ENCODE peak calls at places on chromosomes 4 and X, in eight cellular contexts. Q is fibroblast of the aortic adventitia, C is MM.1S, V is HepG2, N is H9, Y is OCI-LY7, R is GM06990, Z is HL-60. H is an unnamed sample.

GRCh38 chr4:162791321-162791720 is 375.4 kb downstream of the NAF1 start:
- DNase-seq in C (no peak), R (no peak), Z (no peak), N (no peak), Q (no peak), V (no peak), Y (no peak), H (peak)

GRCh38 chr4:22348410-22348809 is 167.5 kb downstream of the ADGRA3 start:
- DNase-seq in Z (no peak), Y (no peak), Q (peak), V (no peak), C (no peak), N (no peak), R (no peak), H (no peak)

GRCh38 chr4:78149737-78150136 is 92.6 kb downstream of the FRAS1 start:
- DNase-seq in N (no peak), V (no peak), R (no peak), Q (no peak), Z (no peak), Y (no peak), C (no peak), H (no peak)

GRCh38 chrX:152600853-152601635 is 36.7 kb upstream of the GABRQ start:
- DNase-seq in R (no peak), V (no peak), Q (no peak), Z (no peak), N (peak), C (no peak), Y (no peak), H (no peak)

GRCh38 chrX:20595928-20596550 is 329.3 kb upstream of the RPS6KA3 start:
- DNase-seq in Q (peak), C (no peak), R (no peak), Y (no peak), V (no peak), N (peak), Z (no peak), H (peak)

GRCh38 chr4:142474398-142475087 is 371.6 kb downstream of the INPP4B start:
- DNase-seq in C (peak), V (no peak), Y (no peak), N (no peak), R (peak), Z (no peak), Q (no peak), H (peak)

GRCh38 chr4:185965456-185966384 is 103.2 kb upstream of the TLR3 start:
- DNase-seq in Y (no peak), Q (no peak), Z (no peak), V (no peak), R (peak), C (peak), N (no peak), H (no peak)

GRCh38 chr4:33060873-33061542 is 2340.8 kb downstream of the PCDH7 start:
- DNase-seq in R (no peak), N (peak), V (peak), Q (peak), Y (peak), C (peak), Z (no peak), H (peak)

GRCh38 chr4:3514221-3514780 is 17.9 kb downstream of the LRPAP1 start:
- DNase-seq in C (no peak), V (no peak), Q (no peak), N (no peak), R (no peak), Y (no peak), Z (no peak), H (no peak)

GRCh38 chr4:38985363-38986065 is 46.7 kb downstream of the TMEM156 start:
- DNase-seq in Q (no peak), N (no peak), C (peak), V (no peak), Z (no peak), R (no peak), Y (no peak), H (no peak)

GRCh38 chr4:10180927-10181744 is 64.5 kb upstream of the WDR1 start:
- DNase-seq in N (no peak), R (peak), C (peak), V (no peak), Z (peak), Q (peak), Y (peak), H (peak)

GRCh38 chrX:76427560-76428242 is at the start of gene MAGEE1:
- DNase-seq in Y (peak), V (peak), N (peak), Q (peak), C (peak), R (peak), Z (peak), H (peak)

GRCh38 chr4:946517-947471 is 14.5 kb downstream of the TMEM175 start:
- DNase-seq in C (no peak), Y (no peak), N (no peak), Z (no peak), R (no peak), V (no peak), Q (no peak), H (no peak)

GRCh38 chrX:45011131-45011530 is 138.1 kb downstream of the KDM6A start:
- DNase-seq in C (no peak), Z (no peak), V (no peak), Y (no peak), N (no peak), Q (no peak), R (no peak), H (no peak)

DNA sequence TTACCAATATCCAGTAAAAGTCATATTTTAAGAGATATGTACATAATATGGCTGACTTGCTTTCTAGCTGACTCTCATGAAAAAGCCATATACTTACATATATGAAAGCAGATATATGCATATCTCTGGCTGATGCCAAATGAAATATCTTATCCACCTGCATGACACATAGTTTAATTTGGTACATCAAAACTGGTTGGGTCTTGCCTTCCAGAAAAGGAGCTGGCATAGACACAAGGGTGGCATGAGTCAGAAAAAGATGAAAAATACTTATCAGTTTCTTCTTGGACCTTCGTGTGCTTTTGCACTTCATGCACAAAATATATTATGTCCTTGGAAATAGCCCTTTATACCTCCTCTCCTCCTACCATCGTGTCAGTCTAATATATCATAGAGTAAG is 32.1 kb downstream of the TIGD4 start:
- DNase-seq in Z (no peak), C (no peak), N (no peak), Y (no peak), V (no peak), R (no peak), Q (no peak), H (peak)
- TF ChIP-seq CTCF in Z (no peak), C (no peak), N (no peak), Y (no peak), V (no peak), R (no peak), Q (no peak), H (no peak)

GRCh38 chr4:15675363-15675762 is 6.3 kb upstream of the FAM200B start:
- DNase-seq in V (no peak), Y (peak), R (no peak), N (no peak), C (no peak), Z (no peak), Q (no peak), H (no peak)
- TF ChIP-seq CTCF in V (no peak), Y (no peak), R (no peak), N (no peak), C (no peak), Z (no peak), Q (no peak), H (no peak)

DNA sequence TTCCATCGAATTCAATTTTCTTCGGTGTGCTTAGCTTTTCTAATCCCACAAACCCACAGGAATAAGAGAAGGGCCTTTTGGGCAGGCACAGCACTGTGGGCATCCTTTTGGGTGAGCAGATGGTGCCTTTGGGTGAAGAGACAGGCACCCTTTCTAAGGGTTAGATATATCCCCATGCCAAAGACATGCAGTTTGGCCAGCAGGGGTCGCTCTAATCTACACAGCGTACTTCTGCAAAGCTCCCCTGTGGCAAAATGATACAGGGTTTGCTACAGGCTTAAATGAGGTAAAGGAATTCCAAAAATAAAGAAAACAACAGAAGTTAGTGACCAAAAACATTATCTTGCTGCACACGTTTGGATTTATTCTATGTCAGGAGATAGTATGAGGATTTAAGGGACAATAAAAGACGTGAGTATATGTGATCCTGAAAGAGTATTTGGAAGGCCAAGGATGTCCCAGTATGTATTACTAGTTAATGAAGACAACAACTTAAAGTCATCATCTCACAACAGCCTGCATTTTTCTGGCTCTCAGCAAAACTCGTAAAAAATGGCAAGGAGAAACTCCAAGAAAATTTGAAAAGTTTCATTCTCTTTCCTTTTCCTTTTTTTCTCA is 49.5 kb downstream of the PHEX start:
- DNase-seq in Y (peak), V (peak), C (peak), Q (peak), R (no peak), Z (no peak), N (peak), H (peak)
- TF ChIP-seq CTCF in Y (peak), V (peak), C (peak), Q (peak), R (peak), Z (peak), N (peak), H (peak)

GRCh38 chrX:11558972-11559371 is 106.7 kb downstream of the ARHGAP6 start:
- DNase-seq in Y (peak), Q (no peak), V (peak), C (peak), R (no peak), Z (peak), N (peak), H (peak)
- TF ChIP-seq CTCF in Y (peak), Q (peak), V (peak), C (peak), R (peak), Z (peak), N (peak), H (peak)

DNA sequence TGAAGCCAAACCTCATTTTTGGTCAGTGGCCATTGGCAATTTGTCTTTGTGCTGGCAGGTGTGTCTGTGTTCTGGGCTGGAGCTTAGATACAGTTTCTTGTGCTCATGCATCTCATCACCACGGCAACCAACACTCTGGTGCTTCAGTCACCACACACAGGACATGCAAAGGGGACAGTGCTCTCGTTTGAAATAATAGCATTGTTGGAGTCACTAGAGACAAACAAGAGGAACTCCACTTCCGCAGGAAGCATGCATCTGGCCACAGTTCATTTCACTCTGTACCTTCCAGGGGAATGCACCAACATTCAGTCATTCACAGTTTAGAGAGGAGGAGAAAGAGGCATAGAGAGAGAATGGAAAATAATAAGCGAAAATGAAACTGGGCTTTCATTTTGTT is 267.4 kb downstream of the ANK2 start:
- DNase-seq in C (peak), Q (peak), N (no peak), Z (no peak), R (peak), V (no peak), Y (peak), H (no peak)
- TF ChIP-seq CTCF in C (no peak), Q (no peak), N (no peak), Z (no peak), R (no peak), V (no peak), Y (no peak), H (no peak)